ENCODE peak calls at places on chromosomes 5 and 9, in five cellular contexts. P, B, Q, M and W are unnamed samples.

GRCh38 chr5:140076788-140077187 is 33.7 kb upstream of the NRG2 start:
- DNase-seq in P (no peak), B (no peak), Q (no peak), M (no peak), W (no peak)

GRCh38 chr5:139982157-139982974 is 60.7 kb downstream of the NRG2 start:
- DNase-seq in P (no peak), B (no peak), Q (peak; percentile 30), M (no peak), W (no peak)

GRCh38 chr9:9174358-9174757 is 1374.8 kb upstream of the DMAC1 start:
- DNase-seq in P (no peak), B (no peak), Q (no peak), M (no peak), W (no peak)

GRCh38 chr5:78001198-78001597 is 225.1 kb upstream of the TBCA start:
- DNase-seq in P (no peak), B (no peak), Q (no peak), M (no peak), W (no peak)

GRCh38 chr5:32030686-32031478 is 143.2 kb downstream of the GOLPH3 start:
- DNase-seq in P (no peak), B (no peak), Q (no peak), M (no peak), W (no peak)

GRCh38 chr5:159199780-159200179 is 9.6 kb downstream of the RNF145 start:
- DNase-seq in P (no peak), B (no peak), Q (no peak), M (no peak), W (no peak)

GRCh38 chr5:88785396-88786216 is 97.4 kb downstream of the MEF2C start:
- DNase-seq in P (no peak), B (peak; percentile 64), Q (peak; percentile 27), M (peak; percentile 10), W (peak; percentile 64)

GRCh38 chr9:99682870-99683269 is 138.8 kb upstream of the NR4A3 start:
- DNase-seq in P (no peak), B (no peak), Q (no peak), M (no peak), W (no peak)

GRCh38 chr9:136204838-136205706 is at the start of gene LHX3:
- DNase-seq in P (no peak), B (no peak), Q (peak; percentile 26), M (no peak), W (no peak)

GRCh38 chr9:126696091-126696763 is 82.5 kb downstream of the LMX1B start:
- DNase-seq in P (no peak), B (no peak), Q (no peak), M (no peak), W (peak; percentile 53)

GRCh38 chr5:8844847-8845246 is 701.0 kb downstream of the SEMA5A start:
- DNase-seq in P (no peak), B (no peak), Q (no peak), M (no peak), W (no peak)

GRCh38 chr5:78508231-78508765 is 140.3 kb downstream of the LHFPL2 start:
- DNase-seq in P (no peak), B (no peak), Q (no peak), M (no peak), W (no peak)

GRCh38 chr9:8890695-8891094 is 1091.1 kb upstream of the DMAC1 start:
- DNase-seq in P (no peak), B (no peak), Q (no peak), M (no peak), W (no peak)

GRCh38 chr9:9341203-9341602 is 1271.6 kb downstream of the PTPRD start:
- DNase-seq in P (no peak), B (no peak), Q (no peak), M (no peak), W (no peak)

GRCh38 chr5:83472213-83472507 is 616 bp downstream of the VCAN start:
- DNase-seq in P (no peak), B (no peak), Q (no peak), M (no peak), W (no peak)

GRCh38 chr5:163880307-163880706 is 374.9 kb downstream of the MAT2B start:
- DNase-seq in P (no peak), B (no peak), Q (no peak), M (no peak), W (no peak)

GRCh38 chr5:120817044-120817985 is 353.2 kb downstream of the PRR16 start:
- DNase-seq in P (no peak), B (peak; percentile 9), Q (no peak), M (no peak), W (no peak)

GRCh38 chr5:36744041-36744677 is 132.4 kb upstream of the NIPBL start:
- DNase-seq in P (no peak), B (no peak), Q (no peak), M (peak; percentile 82), W (no peak)

GRCh38 chr5:163565492-163565891 is 60.1 kb downstream of the MAT2B start:
- DNase-seq in P (no peak), B (no peak), Q (no peak), M (no peak), W (no peak)

GRCh38 chr5:31656806-31657205 is 17.9 kb downstream of the PDZD2 start:
- DNase-seq in P (no peak), B (no peak), Q (no peak), M (no peak), W (no peak)

GRCh38 chr5:169161022-169161680 is 139.8 kb downstream of the SLIT3 start:
- DNase-seq in P (peak; percentile 88), B (peak; percentile 90), Q (peak; percentile 43), M (peak; percentile 34), W (peak; percentile 82)

GRCh38 chr9:35476596-35476995 is 13.3 kb upstream of the RUSC2 start:
- DNase-seq in P (no peak), B (no peak), Q (no peak), M (no peak), W (no peak)

GRCh38 chr5:79241535-79241979 is 5.6 kb downstream of the JMY start:
- DNase-seq in P (no peak), B (no peak), Q (no peak), M (no peak), W (no peak)

GRCh38 chr5:174376726-174377373 is 331.3 kb downstream of the NSG2 start:
- DNase-seq in P (no peak), B (no peak), Q (no peak), M (no peak), W (no peak)

GRCh38 chr9:5489630-5490484 is 20.5 kb upstream of the PDCD1LG2 start:
- DNase-seq in P (no peak), B (no peak), Q (no peak), M (no peak), W (no peak)

GRCh38 chr9:95557142-95557541 is 40.4 kb upstream of the PTCH1 start:
- DNase-seq in P (no peak), B (no peak), Q (no peak), M (no peak), W (no peak)

GRCh38 chr5:55557123-55557522 is 22.4 kb upstream of the PLPP1 start:
- DNase-seq in P (no peak), B (no peak), Q (no peak), M (no peak), W (no peak)

GRCh38 chr5:123809594-123810172 is 297.7 kb downstream of the CSNK1G3 start:
- DNase-seq in P (no peak), B (no peak), Q (peak; percentile 14), M (no peak), W (no peak)

GRCh38 chr9:117034862-117035261 is 347.8 kb downstream of the TRIM32 start:
- DNase-seq in P (no peak), B (peak; percentile 1), Q (no peak), M (no peak), W (no peak)

GRCh38 chr5:34998058-34998789 is 49.5 kb downstream of the AGXT2 start:
- DNase-seq in P (no peak), B (peak; percentile 4), Q (no peak), M (no peak), W (no peak)

GRCh38 chr5:6085461-6085860 is 292.9 kb downstream of the MED10 start:
- DNase-seq in P (no peak), B (no peak), Q (no peak), M (no peak), W (no peak)

GRCh38 chr9:3676766-3677165 is 151.0 kb upstream of the RFX3 start:
- DNase-seq in P (no peak), B (no peak), Q (no peak), M (peak; percentile 14), W (no peak)

GRCh38 chr5:179345179-179345428 is 157 bp downstream of the ADAMTS2 start:
- DNase-seq in P (no peak), B (no peak), Q (no peak), M (no peak), W (no peak)
- H3K4me3 ChIP-seq in P (peak overlapping the region; percentile 75), B (peak overlapping the region; percentile 46), Q (no peak overlapping the region), M (peak overlapping the region; percentile 40), W (peak overlapping the region; percentile 78)

DNA sequence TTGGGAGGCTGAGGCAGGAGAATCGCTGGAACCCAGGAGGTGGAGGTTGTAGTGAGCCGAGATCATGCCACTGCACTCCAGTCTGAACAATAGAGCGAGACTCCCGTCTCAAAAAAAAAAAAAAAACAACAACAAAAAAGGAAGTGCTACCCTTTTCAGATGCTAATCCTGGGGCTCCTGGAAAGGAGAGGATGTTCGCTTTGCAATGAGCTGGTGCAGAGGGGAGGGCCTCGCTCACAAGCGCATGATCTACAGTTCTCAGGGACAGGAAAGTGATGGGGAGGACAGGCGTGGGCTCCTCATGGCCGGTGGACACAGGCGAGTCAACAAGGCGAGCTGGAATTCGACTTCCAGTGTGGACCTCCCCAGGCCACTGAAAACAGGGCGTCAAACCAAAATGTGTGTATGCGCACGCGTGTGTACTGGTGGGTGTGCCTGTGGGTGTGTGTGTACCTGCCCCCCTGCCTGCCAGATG is 54.2 kb downstream of the USP20 start:
- DNase-seq in P (no peak), B (no peak), Q (no peak), M (no peak), W (no peak)
- H3K4me3 ChIP-seq in P (no peak overlapping the region), B (no peak overlapping the region), Q (no peak overlapping the region), M (no peak overlapping the region), W (no peak overlapping the region)

GRCh38 chr5:33444542-33444941 is 3.8 kb downstream of the TARS1 start:
- DNase-seq in P (no peak), B (no peak), Q (no peak), M (no peak), W (no peak)
- H3K4me3 ChIP-seq in P (no peak overlapping the region), B (no peak overlapping the region), Q (no peak overlapping the region), M (no peak overlapping the region), W (no peak overlapping the region)

GRCh38 chr9:91248707-91249106 is 113.0 kb downstream of the AUH start:
- DNase-seq in P (no peak), B (no peak), Q (no peak), M (no peak), W (no peak)

GRCh38 chr9:91258448-91258847 is 103.3 kb downstream of the AUH start:
- DNase-seq in P (no peak), B (no peak), Q (no peak), M (no peak), W (no peak)

GRCh38 chr9:91255327-91255726 is 106.4 kb downstream of the AUH start:
- DNase-seq in P (no peak), B (no peak), Q (no peak), M (no peak), W (no peak)

GRCh38 chr9:91256235-91256634 is 105.5 kb downstream of the AUH start:
- DNase-seq in P (no peak), B (no peak), Q (no peak), M (no peak), W (no peak)

DNA sequence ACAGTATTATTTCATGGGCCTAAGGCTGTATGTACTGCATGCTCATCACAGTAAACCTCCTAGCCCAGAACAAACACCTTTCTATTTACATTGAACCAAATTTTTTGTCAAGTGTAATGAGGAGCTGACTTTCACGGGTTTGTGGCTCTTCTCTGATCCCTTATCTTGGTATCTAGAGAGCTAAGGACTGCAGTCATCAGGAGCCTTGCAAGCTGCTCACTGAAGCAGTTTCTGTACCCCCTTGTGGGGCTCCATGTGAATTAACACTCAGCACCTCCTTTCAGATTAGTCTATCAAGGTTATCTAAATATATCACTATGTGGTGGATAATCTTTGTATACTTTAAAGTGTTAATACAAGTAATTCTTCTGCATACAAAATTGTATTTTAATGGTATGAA is 108.2 kb downstream of the AUH start:
- DNase-seq in P (no peak), B (peak; percentile 17), Q (no peak), M (no peak), W (no peak)
- H3K4me3 ChIP-seq in P (no peak overlapping the region), B (no peak overlapping the region), Q (no peak overlapping the region), M (no peak overlapping the region), W (no peak overlapping the region)